ENCODE peak calls at places on chromosomes 2 and 18, in eight cellular contexts. One of them, this sample, is unnamed.

GRCh38 chr18:53887447-53887846 is 337.0 kb downstream of the MBD2 start:
- DNase-seq in T follicular helper cell: no peak
- DNase-seq in uterus: no peak
- DNase-seq in progenitor cell of endocrine pancreas: no peak
- DNase-seq in activated CD4-positive, alpha-beta T cell treated with anti-CD3 and anti-CD28 coated beads for 48 hours: no peak
- DNase-seq in NAMALWA: no peak
- DNase-seq in NCI-H345: no peak
- DNase-seq in fibroblast of lung: peak; percentile 40
- DNase-seq in this sample: no peak

GRCh38 chr18:58603365-58604067 is 25.4 kb downstream of the ALPK2 start:
- DNase-seq in T follicular helper cell: no peak
- DNase-seq in uterus: no peak
- DNase-seq in activated CD4-positive, alpha-beta T cell treated with anti-CD3 and anti-CD28 coated beads for 48 hours: no peak
- DNase-seq in progenitor cell of endocrine pancreas: no peak
- DNase-seq in NAMALWA: no peak
- DNase-seq in fibroblast of lung: peak; percentile 87
- DNase-seq in NCI-H345: no peak
- DNase-seq in this sample: no peak

GRCh38 chr2:110115291-110116032 is at the start of gene MALL:
- DNase-seq in T follicular helper cell: no peak
- DNase-seq in NCI-H345: peak; percentile 75
- DNase-seq in progenitor cell of endocrine pancreas: peak; percentile 22
- DNase-seq in fibroblast of lung: peak; percentile 58
- DNase-seq in activated CD4-positive, alpha-beta T cell treated with anti-CD3 and anti-CD28 coated beads for 48 hours: no peak
- DNase-seq in NAMALWA: no peak
- DNase-seq in uterus: no peak
- DNase-seq in this sample: no peak

GRCh38 chr2:20103514-20103913 is 52.1 kb upstream of the LAPTM4A start:
- DNase-seq in NCI-H345: peak; percentile 21
- DNase-seq in activated CD4-positive, alpha-beta T cell treated with anti-CD3 and anti-CD28 coated beads for 48 hours: no peak
- DNase-seq in fibroblast of lung: no peak
- DNase-seq in NAMALWA: peak; percentile 37
- DNase-seq in uterus: no peak
- DNase-seq in progenitor cell of endocrine pancreas: no peak
- DNase-seq in T follicular helper cell: no peak
- DNase-seq in this sample: no peak

GRCh38 chr18:52130621-52131020 is 209.4 kb upstream of the DCC start:
- DNase-seq in uterus: no peak
- DNase-seq in NCI-H345: no peak
- DNase-seq in activated CD4-positive, alpha-beta T cell treated with anti-CD3 and anti-CD28 coated beads for 48 hours: no peak
- DNase-seq in fibroblast of lung: no peak
- DNase-seq in T follicular helper cell: no peak
- DNase-seq in progenitor cell of endocrine pancreas: no peak
- DNase-seq in NAMALWA: no peak
- DNase-seq in this sample: no peak

GRCh38 chr2:118643286-118643685 is 204.2 kb downstream of the EN1 start:
- DNase-seq in NAMALWA: no peak
- DNase-seq in progenitor cell of endocrine pancreas: no peak
- DNase-seq in uterus: no peak
- DNase-seq in T follicular helper cell: no peak
- DNase-seq in fibroblast of lung: peak; percentile 60
- DNase-seq in activated CD4-positive, alpha-beta T cell treated with anti-CD3 and anti-CD28 coated beads for 48 hours: no peak
- DNase-seq in NCI-H345: no peak
- DNase-seq in this sample: no peak

GRCh38 chr2:118059919-118060478 is 28.3 kb upstream of the INSIG2 start:
- DNase-seq in NCI-H345: no peak
- DNase-seq in activated CD4-positive, alpha-beta T cell treated with anti-CD3 and anti-CD28 coated beads for 48 hours: no peak
- DNase-seq in progenitor cell of endocrine pancreas: no peak
- DNase-seq in NAMALWA: no peak
- DNase-seq in fibroblast of lung: peak; percentile 99
- DNase-seq in T follicular helper cell: no peak
- DNase-seq in uterus: no peak
- DNase-seq in this sample: no peak

GRCh38 chr18:7116001-7116831 is 1.4 kb downstream of the LAMA1 start:
- DNase-seq in T follicular helper cell: no peak
- DNase-seq in fibroblast of lung: peak; percentile 41
- DNase-seq in uterus: no peak
- DNase-seq in progenitor cell of endocrine pancreas: no peak
- DNase-seq in NCI-H345: peak; percentile 59
- DNase-seq in NAMALWA: no peak
- DNase-seq in activated CD4-positive, alpha-beta T cell treated with anti-CD3 and anti-CD28 coated beads for 48 hours: no peak
- DNase-seq in this sample: no peak

GRCh38 chr2:198873771-198874501 is 583.8 kb downstream of the SATB2 start:
- DNase-seq in uterus: no peak
- DNase-seq in fibroblast of lung: peak; percentile 81
- DNase-seq in progenitor cell of endocrine pancreas: no peak
- DNase-seq in NAMALWA: no peak
- DNase-seq in NCI-H345: no peak
- DNase-seq in activated CD4-positive, alpha-beta T cell treated with anti-CD3 and anti-CD28 coated beads for 48 hours: no peak
- DNase-seq in T follicular helper cell: no peak
- DNase-seq in this sample: no peak

GRCh38 chr2:217742276-217742675 is 260.5 kb downstream of the TNS1 start:
- DNase-seq in NAMALWA: no peak
- DNase-seq in T follicular helper cell: no peak
- DNase-seq in fibroblast of lung: no peak
- DNase-seq in progenitor cell of endocrine pancreas: no peak
- DNase-seq in uterus: no peak
- DNase-seq in NCI-H345: no peak
- DNase-seq in activated CD4-positive, alpha-beta T cell treated with anti-CD3 and anti-CD28 coated beads for 48 hours: no peak
- DNase-seq in this sample: no peak